ENCODE peak calls at places on chromosome 14, in seven cellular contexts. V is neuronal stem cell; A is CD8-positive, alpha-beta memory T cell; W is CD4-positive, alpha-beta memory T cell; F is cardiac muscle cell; R is astrocyte; P is adipocyte. O is an unnamed sample. For H3K4me1, the result is how much of the 10 kb centered on the place peaks cover.

GRCh38 chr14:46580941-46581671 is 70.5 kb downstream of the RPL10L start:
- DNase-seq in W (no peak), A (no peak), P (peak), F (peak), R (peak), V (peak), O (peak)

GRCh38 chr14:99708449-99708848 is 24.4 kb downstream of the CYP46A1 start:
- DNase-seq in V (no peak), P (no peak), W (no peak), F (no peak), R (no peak), A (no peak), O (no peak)

GRCh38 chr14:42323426-42323825 is 716.8 kb downstream of the LRFN5 start:
- DNase-seq in W (no peak), P (no peak), A (no peak), V (no peak), F (no peak), R (no peak), O (no peak)

GRCh38 chr14:28681681-28682080 is 84.9 kb upstream of the FOXG1 start:
- DNase-seq in P (no peak), R (no peak), A (no peak), F (no peak), V (no peak), W (no peak), O (no peak)

GRCh38 chr14:71395151-71395604 is 487.9 kb downstream of the PCNX1 start:
- DNase-seq in W (no peak), A (no peak), R (no peak), V (no peak), P (no peak), F (peak), O (no peak)

GRCh38 chr14:77544571-77544970 is 46.0 kb upstream of the ISM2 start:
- DNase-seq in P (no peak), A (no peak), V (no peak), F (peak), R (no peak), W (no peak), O (no peak)

GRCh38 chr14:100065161-100065871 is at the start of gene EVL:
- DNase-seq in W (peak), P (no peak), R (no peak), A (peak), V (no peak), F (no peak), O (no peak)

GRCh38 chr14:39023939-39024871 is 78.8 kb downstream of the SEC23A start:
- DNase-seq in F (no peak), P (no peak), V (no peak), W (no peak), A (no peak), R (no peak), O (no peak)

GRCh38 chr14:56514663-56515371 is 64.8 kb upstream of the TMEM260 start:
- DNase-seq in V (no peak), F (peak), R (peak), A (no peak), P (no peak), W (no peak), O (no peak)

GRCh38 chr14:21917699-21918436 is 244.2 kb upstream of the OR4E1 start:
- DNase-seq in W (peak), A (peak), F (peak), V (peak), P (peak), R (peak), O (peak)

GRCh38 chr14:56271988-56272387 is 153.8 kb downstream of the PELI2 start:
- DNase-seq in V (no peak), W (no peak), A (no peak), R (peak), F (peak), P (peak), O (no peak)

GRCh38 chr14:63840981-63841380 is 11.8 kb upstream of the SYNE2 start:
- DNase-seq in R (no peak), F (no peak), A (peak), P (no peak), W (peak), V (no peak), O (peak)

GRCh38 chr14:76091036-76091435 is 60.7 kb upstream of the GPATCH2L start:
- DNase-seq in F (peak), W (no peak), P (peak), A (no peak), V (no peak), R (no peak), O (peak)

GRCh38 chr14:85599939-85600338 is 70.0 kb downstream of the FLRT2 start:
- DNase-seq in R (peak), F (peak), W (no peak), P (no peak), V (no peak), A (no peak), O (no peak)

GRCh38 chr14:90039253-90040010 is 22.4 kb upstream of the KCNK13 start:
- DNase-seq in P (no peak), V (no peak), F (no peak), A (no peak), W (no peak), R (peak), O (no peak)

GRCh38 chr14:102504302-102504950 is 5.2 kb downstream of the ANKRD9 start:
- DNase-seq in W (no peak), R (no peak), F (no peak), P (no peak), A (no peak), V (no peak), O (no peak)

GRCh38 chr14:89440997-89441909 is 24.2 kb upstream of the FOXN3 start:
- DNase-seq in V (no peak), A (no peak), F (no peak), R (no peak), P (no peak), W (no peak), O (peak)

GRCh38 chr14:100826371-100827139 is 637 bp downstream of the MEG3 start:
- DNase-seq in R (no peak), W (no peak), A (no peak), F (no peak), P (peak), V (no peak), O (no peak)

GRCh38 chr14:81485372-81485771 is 48.3 kb downstream of the SEL1L start:
- DNase-seq in W (peak), F (no peak), P (no peak), A (no peak), R (no peak), V (no peak), O (no peak)

GRCh38 chr14:22845821-22846625 is 9.6 kb downstream of the MMP14 start:
- DNase-seq in F (no peak), A (no peak), R (no peak), W (no peak), P (no peak), V (no peak), O (no peak)

GRCh38 chr14:88556581-88556980 is 1.8 kb upstream of the PTPN21 start:
- DNase-seq in F (no peak), A (no peak), R (peak), V (no peak), W (no peak), P (no peak), O (no peak)

GRCh38 chr14:99268776-99269510 is 3.1 kb downstream of the BCL11B start:
- DNase-seq in V (no peak), F (no peak), W (no peak), R (no peak), P (no peak), A (no peak), O (peak)

GRCh38 chr14:95523818-95524448 is 7.5 kb upstream of the SYNE3 start:
- DNase-seq in W (peak), V (no peak), F (peak), P (peak), R (no peak), A (no peak), O (peak)

GRCh38 chr14:101947577-101947903 is 16.8 kb upstream of the DYNC1H1 start:
- DNase-seq in P (no peak), W (no peak), F (no peak), A (peak), V (no peak), R (no peak), O (no peak)

GRCh38 chr14:105107781-105108515 is 42.7 kb upstream of the GPR132 start:
- DNase-seq in R (no peak), F (no peak), W (no peak), A (no peak), P (no peak), V (no peak), O (no peak)

GRCh38 chr14:65502676-65503124 is 90.2 kb downstream of the FUT8 start:
- DNase-seq in F (peak), R (peak), A (no peak), V (no peak), P (peak), W (no peak), O (no peak)

DNA sequence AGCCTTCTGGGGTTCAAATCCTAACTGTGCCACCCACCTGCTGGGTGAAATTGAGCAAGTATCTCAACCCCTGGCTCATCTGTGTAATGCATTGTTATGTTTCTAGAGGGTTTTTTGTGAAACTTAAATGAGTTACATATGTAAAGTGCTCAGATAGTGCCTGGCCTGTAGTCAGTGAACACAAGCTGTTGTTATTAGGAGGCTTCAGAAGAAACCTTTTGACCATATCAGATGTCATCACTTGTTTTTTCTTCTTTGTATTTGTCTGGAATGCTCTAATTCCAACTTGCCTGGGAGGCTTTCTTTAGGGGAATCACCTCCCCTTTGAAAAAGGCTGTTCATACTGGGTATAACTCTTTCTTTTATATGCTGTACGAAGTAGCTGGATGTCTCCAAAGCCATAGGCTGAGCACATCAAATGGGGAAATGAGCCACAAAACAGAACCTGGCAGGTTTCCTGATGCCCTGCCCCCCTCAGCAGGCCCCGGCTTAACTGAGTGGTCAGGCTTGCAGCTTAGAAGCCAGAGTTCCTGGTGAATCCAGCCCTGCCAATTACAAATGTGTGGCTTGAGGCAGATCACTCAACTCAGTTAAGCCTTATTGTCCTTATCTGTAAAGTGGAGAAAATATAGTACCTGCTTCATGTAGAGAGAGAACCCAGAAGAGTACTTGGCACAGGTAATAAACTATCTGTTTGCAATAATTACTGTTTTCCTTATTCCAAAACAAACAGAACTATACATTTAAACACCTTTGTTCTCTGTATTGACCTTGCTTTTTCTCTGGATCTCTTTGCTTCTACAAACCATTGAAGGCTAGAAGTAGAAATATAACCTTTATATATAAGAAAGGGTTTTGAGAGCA is 71.0 kb upstream of the SRSF5 start:
- DNase-seq in W (no peak), P (peak), F (peak), R (peak), V (no peak), A (no peak), O (peak)
- H3K4me1 ChIP-seq in W (half or more), P (half or more), F (half or more), R (under half), V (under half), A (under half), O (half or more)

GRCh38 chr14:35347323-35348043 is 55.3 kb downstream of the PSMA6 start:
- DNase-seq in W (no peak), P (no peak), R (no peak), A (no peak), F (no peak), V (no peak), O (peak)

GRCh38 chr14:35351497-35351896 is 53.1 kb downstream of the NFKBIA start:
- DNase-seq in V (no peak), W (no peak), A (no peak), R (no peak), P (no peak), F (no peak), O (no peak)

GRCh38 chr14:35351897-35352273 is 52.7 kb downstream of the NFKBIA start:
- DNase-seq in A (no peak), V (no peak), P (no peak), R (no peak), F (no peak), W (no peak), O (no peak)

GRCh38 chr14:35349496-35349895 is 55.1 kb downstream of the NFKBIA start:
- DNase-seq in W (no peak), A (no peak), V (no peak), F (no peak), R (no peak), P (no peak), O (no peak)

GRCh38 chr14:35349966-35350365 is 54.6 kb downstream of the NFKBIA start:
- DNase-seq in R (no peak), W (no peak), V (no peak), F (no peak), P (no peak), A (no peak), O (no peak)
- H3K4me1 ChIP-seq in R (under half), W (under half), V (under half), F (under half), P (under half), A (under half), O (under half)

DNA sequence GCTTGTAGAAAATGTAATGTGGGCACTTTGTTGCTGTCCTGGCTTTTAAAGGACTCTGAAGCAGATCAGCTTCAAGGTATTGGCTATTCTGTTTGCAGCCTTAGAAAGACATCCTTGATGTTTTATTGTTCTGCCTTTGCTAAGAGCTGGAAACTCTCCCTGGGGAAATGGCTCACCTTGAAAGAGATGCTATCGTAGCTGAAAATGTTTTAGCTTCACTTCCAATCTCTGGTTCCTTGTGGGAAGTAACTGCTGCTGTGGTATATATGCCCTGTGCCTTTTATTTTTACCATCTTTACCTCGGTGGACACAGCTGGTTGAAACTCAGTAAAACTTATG is 124.4 kb upstream of the HIF1A start:
- DNase-seq in A (no peak), R (no peak), P (no peak), V (no peak), W (no peak), F (no peak), O (no peak)
- H3K4me1 ChIP-seq in A (under half), R (half or more), P (half or more), V (under half), W (under half), F (under half), O (under half)

GRCh38 chr14:103542545-103543088 is 13.6 kb downstream of the TRMT61A start:
- DNase-seq in V (peak), A (no peak), F (no peak), R (no peak), P (peak), W (no peak), O (peak)

GRCh38 chr14:103543140-103543539 is 14.1 kb downstream of the TRMT61A start:
- DNase-seq in R (no peak), P (no peak), A (no peak), F (no peak), V (no peak), W (no peak), O (no peak)

GRCh38 chr14:103545219-103545914 is 16.4 kb downstream of the TRMT61A start:
- DNase-seq in W (no peak), F (no peak), R (no peak), V (no peak), P (no peak), A (no peak), O (no peak)

GRCh38 chr14:103544627-103545218 is 15.7 kb downstream of the TRMT61A start:
- DNase-seq in P (no peak), F (no peak), A (no peak), R (no peak), W (no peak), V (no peak), O (no peak)

GRCh38 chr14:103543721-103544626 is 15.0 kb downstream of the TRMT61A start:
- DNase-seq in A (no peak), P (no peak), F (peak), R (no peak), V (no peak), W (no peak), O (no peak)
- H3K4me1 ChIP-seq in A (under half), P (half or more), F (under half), R (under half), V (under half), W (under half), O (under half)